ENCODE peak calls at places on chromosome 15, in six cellular contexts. P is kidney, Q is choroid plexus epithelial cell, V is AG09309, L is AG10803, Z is cardiac muscle cell. F is an unnamed sample.

GRCh38 chr15:81516012-81516411 is 142.0 kb upstream of the TMC3 start:
- DNase-seq in P (no peak), Q (peak), V (no peak), L (no peak), Z (no peak), F (no peak)

GRCh38 chr15:78149805-78150751 is 916 bp downstream of the IDH3A start:
- DNase-seq in P (no peak), Q (peak), V (no peak), L (no peak), Z (no peak), F (no peak)

GRCh38 chr15:62444104-62445027 is 279.3 kb upstream of the C2CD4B start:
- DNase-seq in P (no peak), Q (peak), V (peak), L (peak), Z (no peak), F (peak)

GRCh38 chr15:59282515-59283337 is 76.1 kb downstream of the LDHAL6B start:
- DNase-seq in P (no peak), Q (no peak), V (no peak), L (no peak), Z (no peak), F (no peak)

GRCh38 chr15:62753518-62754221 is 288.9 kb upstream of the TPM1 start:
- DNase-seq in P (no peak), Q (no peak), V (no peak), L (no peak), Z (no peak), F (no peak)

GRCh38 chr15:64134322-64134829 is 17.2 kb upstream of the SNX22 start:
- DNase-seq in P (peak), Q (no peak), V (no peak), L (peak), Z (no peak), F (no peak)

GRCh38 chr15:84658080-84658787 is at the start of gene NMB:
- DNase-seq in P (peak), Q (peak), V (peak), L (peak), Z (peak), F (no peak)

GRCh38 chr15:59516655-59517461 is 78.9 kb downstream of the FAM81A start:
- DNase-seq in P (no peak), Q (no peak), V (no peak), L (no peak), Z (no peak), F (no peak)

GRCh38 chr15:82530606-82531379 is 9.5 kb downstream of the RPS17 start:
- DNase-seq in P (peak), Q (peak), V (no peak), L (peak), Z (peak), F (no peak)

GRCh38 chr15:36106640-36107335 is 472.6 kb upstream of the CDIN1 start:
- DNase-seq in P (no peak), Q (peak), V (no peak), L (peak), Z (peak), F (no peak)

GRCh38 chr15:36109943-36110658 is 469.3 kb upstream of the CDIN1 start:
- DNase-seq in P (no peak), Q (peak), V (peak), L (peak), Z (no peak), F (peak)

GRCh38 chr15:36108539-36108938 is 470.9 kb upstream of the CDIN1 start:
- DNase-seq in P (no peak), Q (no peak), V (no peak), L (no peak), Z (no peak), F (no peak)

GRCh38 chr15:36110659-36110993 is 468.8 kb upstream of the CDIN1 start:
- DNase-seq in P (no peak), Q (no peak), V (no peak), L (no peak), Z (no peak), F (no peak)
- H3K4me3 ChIP-seq in P (no peak), Q (no peak), V (no peak), L (no peak), Z (no peak), F (no peak)

DNA sequence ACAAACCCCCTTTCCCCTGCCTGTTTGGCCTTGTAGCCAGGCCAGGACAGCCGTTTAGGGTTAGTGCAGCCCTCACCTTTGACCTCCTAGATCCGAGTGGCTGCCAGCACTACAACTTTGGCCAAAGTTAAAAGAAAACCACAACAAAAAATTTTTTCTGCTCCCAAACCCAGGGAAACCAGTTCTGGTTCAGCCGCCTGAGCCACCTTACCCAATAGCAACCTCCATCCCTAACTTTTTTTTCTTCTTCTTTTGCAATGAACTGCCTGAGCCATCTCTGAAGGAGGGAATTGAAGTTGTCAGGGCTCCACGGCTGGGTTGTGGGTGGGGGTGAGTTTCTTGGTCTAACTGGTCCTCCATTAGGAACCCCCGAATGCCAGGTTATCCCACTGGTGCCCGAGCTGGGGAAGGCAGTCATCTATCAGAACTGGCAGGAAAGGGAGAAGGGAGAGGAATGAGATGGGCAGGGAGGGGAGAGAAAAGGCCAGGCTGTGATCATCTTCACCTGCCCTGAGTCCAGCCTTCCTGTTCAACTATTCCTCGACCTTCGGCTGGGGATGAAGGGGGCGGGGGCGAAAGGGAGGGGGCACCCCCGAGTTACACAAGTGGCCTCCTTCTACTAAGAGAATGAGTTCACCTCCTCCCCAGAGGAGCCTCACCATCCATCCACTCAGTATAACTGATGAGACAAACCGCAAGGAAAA is 6.2 kb upstream of the NR2F2 start:
- DNase-seq in P (peak), Q (peak), V (no peak), L (no peak), Z (no peak), F (no peak)
- H3K4me3 ChIP-seq in P (peak), Q (peak), V (peak), L (no peak), Z (no peak), F (peak)

DNA sequence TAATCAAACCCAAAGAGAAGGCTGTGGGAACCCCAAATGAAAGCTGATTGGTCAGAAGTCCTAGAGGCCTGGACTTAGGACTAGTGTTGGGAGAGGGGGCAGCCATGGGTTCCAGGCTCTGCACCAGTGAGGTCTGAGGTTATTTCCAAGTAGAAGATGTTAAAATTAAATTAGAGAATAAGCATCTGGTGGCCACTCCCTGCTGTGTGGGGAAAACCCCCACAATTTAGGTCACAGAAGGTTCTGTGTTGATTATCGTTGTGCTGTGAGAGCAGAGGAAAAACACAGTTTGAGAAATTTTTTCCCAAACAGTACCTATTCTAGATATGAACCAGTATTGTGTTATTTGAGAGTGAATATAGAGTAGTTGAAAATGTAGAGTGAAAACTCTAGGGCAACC is 53.9 kb upstream of the NSMCE3 start:
- DNase-seq in P (no peak), Q (no peak), V (no peak), L (no peak), Z (no peak), F (no peak)
- H3K4me3 ChIP-seq in P (no peak), Q (no peak), V (no peak), L (no peak), Z (no peak), F (no peak)

GRCh38 chr15:34160735-34161134 is 49.2 kb downstream of the KATNBL1 start:
- DNase-seq in P (no peak), Q (no peak), V (no peak), L (no peak), Z (no peak), F (no peak)
- H3K4me3 ChIP-seq in P (no peak), Q (no peak), V (no peak), L (no peak), Z (no peak), F (no peak)

DNA sequence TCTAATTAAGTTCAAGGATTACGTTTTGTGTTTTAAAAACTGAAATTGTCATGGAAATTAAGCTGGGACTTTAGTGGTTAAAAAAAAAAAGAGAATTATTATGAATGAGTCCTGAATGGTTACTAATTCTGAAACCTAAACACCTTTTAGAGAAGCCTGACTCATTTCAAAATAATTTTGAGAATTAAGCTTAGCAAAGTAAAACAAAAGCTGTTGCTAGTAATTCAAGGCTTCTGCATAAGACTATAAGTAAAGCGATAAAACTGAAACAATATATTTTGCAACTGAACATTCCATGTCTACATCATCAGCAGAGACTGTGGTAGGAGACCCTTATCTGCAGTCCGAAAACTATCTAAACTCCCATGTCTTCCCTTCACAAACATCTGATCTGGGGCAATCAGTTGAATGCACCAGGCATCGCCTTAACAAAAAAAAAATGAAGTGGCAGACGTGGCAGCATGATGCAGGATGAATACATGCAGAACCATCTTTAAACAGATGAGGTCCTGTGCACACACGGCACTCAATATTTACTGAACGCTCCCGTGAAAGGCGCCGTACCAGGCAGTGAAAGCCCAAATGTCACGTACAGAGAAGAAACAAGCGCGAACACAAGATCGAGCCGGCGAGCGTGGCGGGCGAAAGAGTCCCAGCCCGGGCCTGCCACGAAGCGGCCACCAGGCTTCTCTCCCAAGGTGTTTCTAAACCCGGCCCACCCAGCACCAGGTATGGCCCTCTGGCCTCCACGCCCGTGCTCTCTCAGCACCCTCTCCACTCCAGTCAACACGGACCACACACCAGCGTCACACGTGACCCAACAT is 63.1 kb downstream of the CHSY1 start:
- DNase-seq in P (peak), Q (peak), V (peak), L (peak), Z (no peak), F (peak)
- H3K4me3 ChIP-seq in P (peak), Q (peak), V (peak), L (peak), Z (no peak), F (peak)

GRCh38 chr15:93968773-93969172 is 262.6 kb upstream of the MCTP2 start:
- DNase-seq in P (no peak), Q (no peak), V (no peak), L (no peak), Z (no peak), F (no peak)
- H3K4me3 ChIP-seq in P (no peak), Q (no peak), V (no peak), L (no peak), Z (no peak), F (no peak)

DNA sequence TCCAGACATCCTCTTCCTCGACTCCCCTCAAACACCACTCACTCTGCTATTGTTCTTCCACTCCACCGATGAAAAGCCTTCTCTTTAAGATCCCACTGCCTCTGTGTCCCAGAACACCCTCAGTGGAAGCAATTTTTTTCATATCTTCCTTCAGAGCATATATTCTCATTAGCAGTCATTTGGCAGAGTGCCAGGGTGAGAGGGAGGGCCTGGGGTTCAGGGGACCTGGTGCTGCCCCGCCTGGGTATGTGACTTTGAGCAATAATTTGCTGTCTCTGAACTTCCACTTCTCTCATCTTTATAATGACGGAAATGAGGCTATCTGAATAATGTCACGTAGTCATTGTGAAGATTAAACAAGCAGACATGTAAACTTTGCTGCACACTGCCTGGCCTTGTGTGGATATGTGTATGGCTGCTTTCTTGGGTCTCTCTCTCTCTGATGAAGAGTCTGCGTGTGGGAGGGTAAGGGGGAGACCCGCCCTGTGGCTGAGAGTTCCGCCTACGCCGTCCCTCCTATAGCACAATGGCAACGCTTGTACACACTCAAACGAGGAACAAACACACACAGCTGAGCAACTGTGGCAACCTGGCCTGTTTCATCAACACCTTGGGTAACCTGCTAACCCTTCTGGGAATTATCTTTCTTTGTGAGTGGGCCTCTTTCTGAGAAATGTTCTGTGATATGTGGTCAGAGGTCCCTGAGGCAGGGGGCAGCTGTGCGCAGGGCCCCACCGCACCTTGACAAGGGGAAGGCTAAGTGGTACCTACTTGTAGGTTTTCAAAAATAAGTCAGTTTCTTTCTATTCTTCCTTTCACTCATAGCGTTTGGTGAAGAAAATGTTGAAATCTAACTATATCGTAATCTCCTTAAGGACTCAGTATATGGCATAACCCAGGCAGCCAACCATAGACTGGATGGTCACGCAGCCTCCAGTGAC is 369.8 kb downstream of the SV2B start:
- DNase-seq in P (no peak), Q (no peak), V (no peak), L (no peak), Z (peak), F (no peak)
- H3K4me3 ChIP-seq in P (no peak), Q (no peak), V (no peak), L (no peak), Z (no peak), F (no peak)

GRCh38 chr15:83654379-83655236 is 685 bp downstream of the ADAMTSL3 start:
- DNase-seq in P (peak), Q (no peak), V (no peak), L (no peak), Z (peak), F (no peak)

GRCh38 chr15:83656192-83656591 is 2.3 kb downstream of the ADAMTSL3 start:
- DNase-seq in P (no peak), Q (no peak), V (no peak), L (no peak), Z (no peak), F (no peak)

GRCh38 chr15:83653639-83654378 is at the start of gene ADAMTSL3:
- DNase-seq in P (peak), Q (peak), V (no peak), L (peak), Z (peak), F (peak)

GRCh38 chr15:83656943-83657528 is 3.1 kb downstream of the ADAMTSL3 start:
- DNase-seq in P (no peak), Q (no peak), V (no peak), L (no peak), Z (no peak), F (no peak)

DNA sequence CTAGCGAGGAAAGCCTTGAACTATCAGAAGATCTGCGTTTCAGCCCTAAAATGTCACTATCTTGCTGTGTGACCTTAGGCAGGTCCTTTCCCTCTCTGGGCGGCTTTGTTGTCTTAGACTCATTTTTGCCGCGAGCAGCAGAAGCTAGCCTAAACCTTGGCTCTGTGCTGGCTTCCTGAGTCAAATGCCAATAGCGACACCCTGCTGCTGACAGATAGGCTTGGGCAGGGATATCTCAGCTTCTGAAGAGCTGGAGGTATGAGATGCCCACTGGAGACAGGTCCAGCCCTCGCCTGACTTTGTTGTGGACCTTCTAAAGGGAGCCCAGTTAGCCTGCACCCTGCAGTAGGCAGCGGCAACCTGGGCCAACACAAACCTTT is 1.3 kb downstream of the ADAMTSL3 start:
- DNase-seq in P (no peak), Q (no peak), V (no peak), L (no peak), Z (no peak), F (no peak)
- H3K4me3 ChIP-seq in P (no peak), Q (peak), V (no peak), L (no peak), Z (no peak), F (no peak)